ENCODE peak calls at places on chromosomes 16 and 17, in eight cellular contexts. One of them, this sample, is unnamed.

GRCh38 chr17:33511670-33512069 is 218.6 kb upstream of the ASIC2 start:
- DNase-seq in fibroblast of lung: no peak
- DNase-seq in heart left ventricle: no peak
- DNase-seq in mucosa of descending colon: no peak
- DNase-seq in astrocyte of the spinal cord: no peak
- DNase-seq in fibroblast of villous mesenchyme: no peak
- DNase-seq in cardiac muscle cell: no peak
- DNase-seq in cardiac fibroblast: no peak
- DNase-seq in this sample: no peak

GRCh38 chr17:37772982-37773381 is 28.1 kb upstream of the HNF1B start:
- DNase-seq in heart left ventricle: no peak
- DNase-seq in astrocyte of the spinal cord: no peak
- DNase-seq in fibroblast of lung: no peak
- DNase-seq in mucosa of descending colon: no peak
- DNase-seq in cardiac muscle cell: no peak
- DNase-seq in cardiac fibroblast: no peak
- DNase-seq in fibroblast of villous mesenchyme: no peak
- DNase-seq in this sample: no peak

GRCh38 chr16:84739349-84740124 is 39.7 kb downstream of the USP10 start:
- DNase-seq in fibroblast of lung: peak; percentile 94
- DNase-seq in fibroblast of villous mesenchyme: peak; percentile 96
- DNase-seq in mucosa of descending colon: no peak
- DNase-seq in cardiac fibroblast: peak; percentile 92
- DNase-seq in astrocyte of the spinal cord: peak; percentile 78
- DNase-seq in heart left ventricle: no peak
- DNase-seq in cardiac muscle cell: peak; percentile 60
- DNase-seq in this sample: peak; percentile 82

GRCh38 chr17:349666-350065 is 2.9 kb downstream of the RPH3AL start:
- DNase-seq in cardiac muscle cell: peak; percentile 22
- DNase-seq in astrocyte of the spinal cord: no peak
- DNase-seq in fibroblast of villous mesenchyme: peak; percentile 58
- DNase-seq in heart left ventricle: no peak
- DNase-seq in fibroblast of lung: no peak
- DNase-seq in mucosa of descending colon: no peak
- DNase-seq in cardiac fibroblast: no peak
- DNase-seq in this sample: peak; percentile 39

GRCh38 chr17:7824021-7824924 is 9.7 kb upstream of the KDM6B start:
- DNase-seq in heart left ventricle: no peak
- DNase-seq in cardiac muscle cell: no peak
- DNase-seq in mucosa of descending colon: no peak
- DNase-seq in fibroblast of villous mesenchyme: no peak
- DNase-seq in fibroblast of lung: no peak
- DNase-seq in astrocyte of the spinal cord: no peak
- DNase-seq in cardiac fibroblast: no peak
- DNase-seq in this sample: no peak

GRCh38 chr16:48188449-48189102 is 32.8 kb upstream of the ABCC12 start:
- DNase-seq in cardiac fibroblast: peak; percentile 15
- DNase-seq in cardiac muscle cell: peak; percentile 10
- DNase-seq in astrocyte of the spinal cord: no peak
- DNase-seq in mucosa of descending colon: no peak
- DNase-seq in heart left ventricle: no peak
- DNase-seq in fibroblast of lung: no peak
- DNase-seq in fibroblast of villous mesenchyme: no peak
- DNase-seq in this sample: peak; percentile 47

GRCh38 chr17:29066053-29066452 is 23.1 kb downstream of the PIPOX start:
- DNase-seq in cardiac muscle cell: no peak
- DNase-seq in fibroblast of lung: no peak
- DNase-seq in fibroblast of villous mesenchyme: no peak
- DNase-seq in heart left ventricle: no peak
- DNase-seq in mucosa of descending colon: no peak
- DNase-seq in cardiac fibroblast: no peak
- DNase-seq in astrocyte of the spinal cord: no peak
- DNase-seq in this sample: no peak

GRCh38 chr16:83245061-83245460 is 562.7 kb upstream of the HSBP1 start:
- DNase-seq in fibroblast of lung: peak; percentile 46
- DNase-seq in fibroblast of villous mesenchyme: peak; percentile 13
- DNase-seq in heart left ventricle: no peak
- DNase-seq in astrocyte of the spinal cord: peak; percentile 60
- DNase-seq in mucosa of descending colon: no peak
- DNase-seq in cardiac muscle cell: peak; percentile 26
- DNase-seq in cardiac fibroblast: peak; percentile 43
- DNase-seq in this sample: no peak

GRCh38 chr17:63033142-63033541 is 67.1 kb downstream of the TANC2 start:
- DNase-seq in astrocyte of the spinal cord: no peak
- DNase-seq in fibroblast of villous mesenchyme: no peak
- DNase-seq in fibroblast of lung: peak; percentile 19
- DNase-seq in cardiac fibroblast: no peak
- DNase-seq in heart left ventricle: no peak
- DNase-seq in mucosa of descending colon: no peak
- DNase-seq in cardiac muscle cell: no peak
- DNase-seq in this sample: no peak

GRCh38 chr17:17810374-17811248 is 26.2 kb downstream of the SREBF1 start:
- DNase-seq in fibroblast of lung: peak; percentile 27
- DNase-seq in cardiac fibroblast: no peak
- DNase-seq in mucosa of descending colon: no peak
- DNase-seq in heart left ventricle: no peak
- DNase-seq in fibroblast of villous mesenchyme: peak; percentile 53
- DNase-seq in cardiac muscle cell: peak; percentile 66
- DNase-seq in astrocyte of the spinal cord: no peak
- DNase-seq in this sample: no peak

GRCh38 chr17:13385481-13385907 is 216.2 kb downstream of the HS3ST3A1 start:
- DNase-seq in fibroblast of villous mesenchyme: peak; percentile 71
- DNase-seq in astrocyte of the spinal cord: no peak
- DNase-seq in heart left ventricle: no peak
- DNase-seq in mucosa of descending colon: no peak
- DNase-seq in fibroblast of lung: peak; percentile 67
- DNase-seq in cardiac muscle cell: peak; percentile 34
- DNase-seq in cardiac fibroblast: peak; percentile 68
- DNase-seq in this sample: peak; percentile 11

GRCh38 chr17:41739661-41740352 is 5.4 kb upstream of the HAP1 start:
- DNase-seq in mucosa of descending colon: no peak
- DNase-seq in fibroblast of villous mesenchyme: peak; percentile 30
- DNase-seq in fibroblast of lung: peak; percentile 50
- DNase-seq in cardiac fibroblast: peak; percentile 59
- DNase-seq in heart left ventricle: no peak
- DNase-seq in cardiac muscle cell: no peak
- DNase-seq in astrocyte of the spinal cord: no peak
- DNase-seq in this sample: peak; percentile 41

GRCh38 chr16:10332301-10332700 is 53.6 kb upstream of the ATF7IP2 start:
- DNase-seq in fibroblast of villous mesenchyme: no peak
- DNase-seq in astrocyte of the spinal cord: no peak
- DNase-seq in cardiac muscle cell: no peak
- DNase-seq in mucosa of descending colon: no peak
- DNase-seq in cardiac fibroblast: no peak
- DNase-seq in fibroblast of lung: peak; percentile 42
- DNase-seq in heart left ventricle: no peak
- DNase-seq in this sample: no peak

GRCh38 chr16:59053911-59054310 is 319.8 kb upstream of the GOT2 start:
- DNase-seq in fibroblast of villous mesenchyme: no peak
- DNase-seq in mucosa of descending colon: no peak
- DNase-seq in cardiac muscle cell: no peak
- DNase-seq in heart left ventricle: no peak
- DNase-seq in cardiac fibroblast: no peak
- DNase-seq in fibroblast of lung: no peak
- DNase-seq in astrocyte of the spinal cord: no peak
- DNase-seq in this sample: no peak

GRCh38 chr17:47184671-47185070 is 4.4 kb downstream of the CDC27 start:
- DNase-seq in cardiac muscle cell: peak; percentile 33
- DNase-seq in astrocyte of the spinal cord: no peak
- DNase-seq in fibroblast of villous mesenchyme: peak; percentile 27
- DNase-seq in cardiac fibroblast: peak; percentile 19
- DNase-seq in heart left ventricle: no peak
- DNase-seq in fibroblast of lung: no peak
- DNase-seq in mucosa of descending colon: no peak
- DNase-seq in this sample: no peak

GRCh38 chr16:84486126-84486525 is 18.3 kb downstream of the MEAK7 start:
- DNase-seq in heart left ventricle: no peak
- DNase-seq in cardiac muscle cell: no peak
- DNase-seq in fibroblast of lung: no peak
- DNase-seq in fibroblast of villous mesenchyme: no peak
- DNase-seq in mucosa of descending colon: no peak
- DNase-seq in astrocyte of the spinal cord: no peak
- DNase-seq in cardiac fibroblast: no peak
- DNase-seq in this sample: no peak

GRCh38 chr16:88131256-88131655 is 180.0 kb downstream of the BANP start:
- DNase-seq in cardiac fibroblast: no peak
- DNase-seq in fibroblast of villous mesenchyme: no peak
- DNase-seq in cardiac muscle cell: no peak
- DNase-seq in mucosa of descending colon: no peak
- DNase-seq in astrocyte of the spinal cord: no peak
- DNase-seq in heart left ventricle: no peak
- DNase-seq in fibroblast of lung: no peak
- DNase-seq in this sample: no peak

GRCh38 chr17:29732209-29732608 is 109.5 kb upstream of the CORO6 start:
- DNase-seq in heart left ventricle: no peak
- DNase-seq in astrocyte of the spinal cord: no peak
- DNase-seq in fibroblast of lung: no peak
- DNase-seq in mucosa of descending colon: no peak
- DNase-seq in cardiac fibroblast: no peak
- DNase-seq in fibroblast of villous mesenchyme: no peak
- DNase-seq in cardiac muscle cell: no peak
- DNase-seq in this sample: no peak

GRCh38 chr17:43146649-43147048 is 21.5 kb upstream of the BRCA1 start:
- DNase-seq in cardiac muscle cell: no peak
- DNase-seq in astrocyte of the spinal cord: no peak
- DNase-seq in fibroblast of villous mesenchyme: no peak
- DNase-seq in heart left ventricle: no peak
- DNase-seq in cardiac fibroblast: no peak
- DNase-seq in fibroblast of lung: no peak
- DNase-seq in mucosa of descending colon: no peak
- DNase-seq in this sample: no peak
- TF ChIP-seq CTCF in cardiac muscle cell: no peak
- TF ChIP-seq CTCF in astrocyte of the spinal cord: no peak
- TF ChIP-seq CTCF in fibroblast of villous mesenchyme: no peak
- TF ChIP-seq CTCF in heart left ventricle: no peak
- TF ChIP-seq CTCF in cardiac fibroblast: no peak
- TF ChIP-seq CTCF in fibroblast of lung: no peak
- TF ChIP-seq CTCF in mucosa of descending colon: no peak
- TF ChIP-seq CTCF in this sample: no peak

DNA sequence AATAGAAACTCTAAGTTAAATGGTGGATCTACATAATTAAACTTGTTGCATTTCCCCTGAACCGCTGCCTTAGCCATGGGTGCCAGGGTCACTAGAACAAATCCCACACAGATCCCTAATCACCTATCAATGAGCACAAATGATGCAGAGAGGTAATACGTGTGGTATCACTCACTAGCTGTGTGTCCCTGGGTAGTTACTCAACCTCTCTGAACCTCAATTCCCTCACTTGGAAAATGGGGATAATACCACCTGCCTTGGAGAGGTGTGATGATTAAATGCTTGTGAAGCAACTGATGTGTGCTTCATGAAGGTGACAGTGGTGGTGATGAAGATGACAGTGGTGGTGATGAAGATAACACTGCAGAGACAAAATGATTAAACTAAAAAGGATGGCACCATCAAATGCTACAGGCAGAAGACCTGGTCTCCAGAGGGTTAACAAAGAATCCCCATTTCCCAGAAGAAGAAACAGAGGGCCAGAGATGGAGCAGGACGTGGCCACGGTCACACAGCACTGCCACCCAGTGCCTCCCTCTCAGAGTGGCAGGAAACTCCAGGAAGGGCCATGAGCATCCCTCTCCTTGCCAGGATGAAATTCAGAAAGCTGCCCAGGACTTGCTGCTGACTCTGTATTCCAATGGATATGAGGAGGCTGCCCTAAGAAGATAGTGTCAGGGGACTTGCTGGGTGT is 17.9 kb upstream of the FOXF1 start:
- DNase-seq in fibroblast of lung: no peak
- DNase-seq in fibroblast of villous mesenchyme: no peak
- DNase-seq in cardiac muscle cell: no peak
- DNase-seq in astrocyte of the spinal cord: no peak
- DNase-seq in cardiac fibroblast: no peak
- DNase-seq in heart left ventricle: no peak
- DNase-seq in mucosa of descending colon: no peak
- DNase-seq in this sample: no peak
- TF ChIP-seq CTCF in fibroblast of lung: no peak
- TF ChIP-seq CTCF in fibroblast of villous mesenchyme: no peak
- TF ChIP-seq CTCF in cardiac muscle cell: no peak
- TF ChIP-seq CTCF in astrocyte of the spinal cord: no peak
- TF ChIP-seq CTCF in cardiac fibroblast: no peak
- TF ChIP-seq CTCF in heart left ventricle: no peak
- TF ChIP-seq CTCF in mucosa of descending colon: no peak
- TF ChIP-seq CTCF in this sample: no peak

DNA sequence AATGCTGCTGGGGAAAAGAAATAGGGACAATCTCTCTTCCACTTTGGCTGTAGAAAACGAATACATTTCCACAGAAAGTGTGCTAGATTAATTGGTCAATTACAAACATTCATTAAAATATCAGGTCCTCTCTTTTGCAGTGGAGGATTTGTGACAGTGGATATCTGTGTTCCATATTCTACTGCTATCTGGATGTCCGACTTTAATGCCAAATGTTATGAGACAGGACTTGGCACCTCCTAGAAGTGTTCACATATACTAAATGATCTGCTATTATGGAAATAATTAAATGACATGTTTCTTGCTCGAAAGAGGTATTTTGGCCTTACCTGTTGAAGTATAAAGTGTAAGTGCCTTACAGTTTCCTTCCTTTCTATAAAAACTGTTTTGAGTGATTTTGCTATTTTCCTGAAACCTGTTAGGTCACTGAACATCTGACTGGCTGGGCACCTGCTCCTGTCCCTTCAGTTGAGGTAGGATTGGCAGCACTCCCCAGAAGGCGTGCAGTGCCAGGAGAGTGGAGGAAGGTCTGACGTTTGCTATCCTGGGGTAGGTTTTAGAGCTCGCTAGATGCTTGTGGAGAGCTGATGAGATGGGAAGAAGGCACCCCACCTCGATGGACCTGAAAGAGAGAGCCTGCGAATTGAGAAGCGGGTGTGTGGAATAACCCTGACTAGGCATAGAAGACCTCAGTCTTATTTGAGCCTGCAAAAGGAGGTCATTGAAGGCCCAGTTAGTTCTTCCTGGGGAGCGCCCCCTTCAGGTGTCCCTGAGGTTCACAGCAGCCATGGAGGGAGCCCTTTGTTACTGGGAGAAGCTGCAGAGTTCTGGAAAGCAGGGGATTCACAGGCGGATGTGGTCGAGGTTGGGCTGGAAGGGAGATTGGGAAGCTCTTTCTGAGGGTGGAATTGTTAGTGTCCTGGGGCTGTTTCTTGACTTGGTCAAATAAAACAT is 159.4 kb upstream of the ZNF267 start:
- DNase-seq in fibroblast of villous mesenchyme: no peak
- DNase-seq in mucosa of descending colon: no peak
- DNase-seq in heart left ventricle: no peak
- DNase-seq in cardiac muscle cell: peak; percentile 10
- DNase-seq in fibroblast of lung: no peak
- DNase-seq in cardiac fibroblast: peak; percentile 9
- DNase-seq in astrocyte of the spinal cord: no peak
- DNase-seq in this sample: peak; percentile 11
- TF ChIP-seq CTCF in fibroblast of villous mesenchyme: peak; percentile 28
- TF ChIP-seq CTCF in mucosa of descending colon: no peak
- TF ChIP-seq CTCF in heart left ventricle: no peak
- TF ChIP-seq CTCF in cardiac muscle cell: peak; percentile 38
- TF ChIP-seq CTCF in fibroblast of lung: peak; percentile 17
- TF ChIP-seq CTCF in cardiac fibroblast: peak; percentile 31
- TF ChIP-seq CTCF in astrocyte of the spinal cord: peak; percentile 25
- TF ChIP-seq CTCF in this sample: peak; percentile 31

DNA sequence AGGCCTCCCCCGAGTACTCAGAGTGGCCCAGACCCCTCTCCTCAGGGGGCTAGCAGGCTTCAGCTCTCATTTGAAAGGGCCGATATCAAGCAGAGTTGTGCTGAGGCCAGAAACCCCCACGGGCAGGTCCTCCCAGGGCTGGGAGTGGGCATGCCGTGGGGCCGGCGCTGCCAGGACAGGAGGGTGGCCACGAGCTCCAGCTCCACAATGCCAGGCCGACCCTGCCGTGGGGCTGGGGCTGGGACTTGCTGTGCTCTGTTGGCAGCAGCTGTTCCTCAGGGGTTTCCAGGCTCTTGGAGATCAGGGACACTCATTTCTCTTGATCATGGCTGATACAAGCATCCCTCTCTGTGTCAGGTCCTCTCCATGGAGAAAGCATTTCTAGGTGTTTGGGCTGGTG is 3.2 kb upstream of the NPB start:
- DNase-seq in fibroblast of villous mesenchyme: no peak
- DNase-seq in mucosa of descending colon: no peak
- DNase-seq in astrocyte of the spinal cord: no peak
- DNase-seq in heart left ventricle: no peak
- DNase-seq in cardiac muscle cell: no peak
- DNase-seq in cardiac fibroblast: no peak
- DNase-seq in fibroblast of lung: no peak
- DNase-seq in this sample: no peak
- TF ChIP-seq CTCF in fibroblast of villous mesenchyme: no peak
- TF ChIP-seq CTCF in mucosa of descending colon: no peak
- TF ChIP-seq CTCF in astrocyte of the spinal cord: no peak
- TF ChIP-seq CTCF in heart left ventricle: no peak
- TF ChIP-seq CTCF in cardiac muscle cell: no peak
- TF ChIP-seq CTCF in cardiac fibroblast: no peak
- TF ChIP-seq CTCF in fibroblast of lung: no peak
- TF ChIP-seq CTCF in this sample: no peak